ENCODE peak calls at places on chromosomes 7 and 10, in four cellular contexts. T is transverse colon, N is adrenal gland, A is sigmoid colon. D is an unnamed sample. For H3K9me3, the result is how much of the 10 kb centered on the place peaks cover.

GRCh38 chr7:132738254-132738653 is 162.0 kb upstream of the PLXNA4 start:
- DNase-seq in T (no peak), N (no peak), A (no peak), D (no peak)

GRCh38 chr10:31952066-31952465 is 23.4 kb upstream of the ARHGAP12 start:
- DNase-seq in T (no peak), N (no peak), A (no peak), D (no peak)

GRCh38 chr7:90788057-90788456 is 191.9 kb downstream of the CDK14 start:
- DNase-seq in T (no peak), N (no peak), A (no peak), D (no peak)

GRCh38 chr10:63376560-63377304 is 89.0 kb downstream of the JMJD1C start:
- DNase-seq in T (no peak), N (no peak), A (no peak), D (no peak)

GRCh38 chr10:131750973-131751826 is 149.6 kb upstream of the PPP2R2D start:
- DNase-seq in T (no peak), N (no peak), A (peak), D (no peak)

GRCh38 chr7:31816810-31817209 is 129.8 kb downstream of the PPP1R17 start:
- DNase-seq in T (no peak), N (no peak), A (no peak), D (no peak)

GRCh38 chr7:106367018-106367420 is 82.2 kb upstream of the NAMPT start:
- DNase-seq in T (no peak), N (no peak), A (no peak), D (no peak)

GRCh38 chr7:76403780-76404494 is 5.6 kb downstream of the SSC4D start:
- DNase-seq in T (peak), N (no peak), A (no peak), D (no peak)

GRCh38 chr7:94434031-94434430 is 39.3 kb downstream of the COL1A2 start:
- DNase-seq in T (no peak), N (no peak), A (no peak), D (no peak)

GRCh38 chr7:80876894-80877414 is 41.9 kb downstream of the SEMA3C start:
- DNase-seq in T (peak), N (no peak), A (no peak), D (no peak)

GRCh38 chr7:19060870-19061269 is 56.6 kb downstream of the TWIST1 start:
- DNase-seq in T (no peak), N (no peak), A (no peak), D (no peak)

GRCh38 chr7:2477447-2478386 is 1.5 kb upstream of the GRIFIN start:
- DNase-seq in T (peak), N (peak), A (no peak), D (peak)

GRCh38 chr7:80960228-80960627 is 41.4 kb upstream of the SEMA3C start:
- DNase-seq in T (no peak), N (no peak), A (no peak), D (no peak)

GRCh38 chr7:98357751-98358161 is 43.1 kb downstream of the BAIAP2L1 start:
- DNase-seq in T (peak), N (peak), A (no peak), D (no peak)

GRCh38 chr7:50988465-50988864 is 205.8 kb upstream of the GRB10 start:
- DNase-seq in T (no peak), N (no peak), A (no peak), D (no peak)

DNA sequence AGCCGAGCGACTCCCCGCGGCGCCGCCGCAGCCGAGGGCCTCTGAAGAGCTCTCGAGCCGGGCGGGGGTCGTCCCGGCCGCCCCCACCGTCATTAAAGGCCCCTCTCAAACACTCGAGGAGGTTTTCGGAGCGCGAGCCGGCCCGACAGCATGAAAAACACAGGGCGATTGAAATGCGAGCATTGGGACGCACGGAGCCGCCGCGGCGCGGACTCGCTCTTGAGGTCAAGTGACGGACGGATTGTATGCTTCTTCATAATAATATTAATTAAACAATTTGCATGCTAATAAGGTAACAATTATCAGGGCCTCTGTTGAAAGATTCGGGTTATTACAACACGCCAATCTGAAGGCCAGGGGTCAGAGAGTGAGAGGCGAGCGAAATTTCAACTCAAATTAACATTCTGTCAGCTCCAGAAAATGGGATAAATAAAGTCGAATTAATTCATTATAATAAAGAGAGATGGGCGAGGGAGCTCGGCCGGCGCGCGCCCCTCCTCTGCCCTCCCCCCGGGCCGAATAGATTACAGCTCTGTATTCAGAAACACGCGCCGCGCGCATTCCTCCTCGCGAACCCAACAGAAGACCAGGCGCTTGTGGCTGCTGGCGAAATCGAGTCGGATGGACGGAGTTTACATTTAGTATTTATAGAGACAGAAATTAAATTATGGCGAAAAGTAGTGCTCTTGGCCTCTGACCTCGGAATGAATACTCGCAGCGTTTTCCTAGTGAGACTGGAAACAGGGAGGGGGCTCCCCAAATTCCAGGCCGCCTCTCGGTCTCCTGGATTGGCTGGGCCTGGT is 2.1 kb upstream of the UNCX start:
- DNase-seq in T (no peak), N (no peak), A (no peak), D (no peak)
- TF ChIP-seq POLR2A in T (no peak), N (no peak), A (no peak), D (no peak)

GRCh38 chr7:63927261-63927660 is 71.4 kb upstream of the ZNF722 start:
- DNase-seq in T (no peak), N (no peak), A (no peak), D (no peak)

GRCh38 chr7:63925626-63926460 is 72.8 kb upstream of the ZNF722 start:
- DNase-seq in T (peak), N (peak), A (peak), D (peak)

GRCh38 chr7:63931985-63932577 is 66.6 kb upstream of the ZNF722 start:
- DNase-seq in T (no peak), N (no peak), A (no peak), D (no peak)

GRCh38 chr7:63925262-63925625 is 73.4 kb upstream of the ZNF722 start:
- DNase-seq in T (no peak), N (no peak), A (no peak), D (no peak)

GRCh38 chr7:63931057-63931600 is 67.5 kb upstream of the ZNF722 start:
- DNase-seq in T (no peak), N (no peak), A (no peak), D (no peak)
- H3K9me3 ChIP-seq in T (under half), N (under half), A (under half), D (under half)

DNA sequence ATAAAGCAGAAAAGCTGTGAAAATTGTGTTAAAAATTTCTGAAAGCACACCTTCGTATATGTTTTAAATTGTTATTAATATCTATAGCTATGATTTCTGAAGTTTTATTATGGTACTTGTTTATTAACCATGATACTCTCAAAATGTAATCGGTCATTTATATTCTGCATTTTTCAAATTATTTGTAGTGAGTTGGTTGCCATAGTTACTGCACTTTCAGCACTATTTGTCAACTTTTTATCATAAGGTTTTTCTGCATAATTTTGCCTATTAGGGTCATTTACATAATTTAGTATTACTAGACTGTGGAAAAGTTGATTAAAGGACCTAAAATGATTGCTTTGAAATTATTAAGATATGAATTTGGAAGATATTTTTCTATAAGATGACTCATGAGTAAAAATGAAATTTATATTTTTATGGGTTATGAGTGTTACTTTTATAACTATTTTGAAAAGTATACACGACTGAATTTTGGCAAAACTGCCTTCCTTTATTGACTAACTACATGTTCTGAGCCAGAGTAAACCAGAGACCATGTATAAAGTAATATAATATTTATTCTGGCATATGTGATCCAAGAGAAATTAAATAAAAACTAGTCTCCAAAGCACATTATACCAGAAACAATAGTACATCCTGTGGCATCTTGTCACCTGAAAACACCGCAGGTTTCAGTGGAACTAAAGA is 7.9 kb upstream of the AGR2 start:
- DNase-seq in T (no peak), N (no peak), A (no peak), D (no peak)
- TF ChIP-seq POLR2A in T (no peak), N (no peak), A (no peak), D (no peak)

DNA sequence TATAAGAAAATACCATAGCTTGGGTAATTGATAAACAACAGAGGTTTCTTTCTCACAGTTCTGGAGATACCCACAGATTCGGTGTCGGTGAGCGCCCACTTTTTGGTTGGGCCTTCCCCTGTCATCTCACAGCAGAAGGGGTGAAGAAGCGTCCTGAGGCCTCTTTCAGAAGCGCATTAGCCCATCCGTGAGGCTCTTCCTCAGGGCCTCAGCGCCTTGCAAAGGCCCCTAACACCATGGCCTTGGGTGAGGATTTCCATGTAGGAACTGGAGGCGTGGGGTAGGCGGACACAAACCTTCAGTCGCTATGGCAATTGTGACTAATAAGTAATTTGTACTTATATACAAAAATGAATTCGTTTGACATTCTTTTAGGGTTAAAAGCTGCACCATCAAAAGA is 316.0 kb downstream of the PTPRN2 start:
- DNase-seq in T (no peak), N (no peak), A (peak), D (no peak)
- H3K9me3 ChIP-seq in T (under half), N (under half), A (under half), D (under half)

GRCh38 chr10:124386186-124387077 is 32.3 kb downstream of the OAT start:
- DNase-seq in T (no peak), N (no peak), A (peak), D (no peak)

GRCh38 chr10:124384591-124385190 is 34.0 kb downstream of the OAT start:
- DNase-seq in T (no peak), N (no peak), A (peak), D (no peak)

GRCh38 chr10:124387078-124387874 is 31.4 kb downstream of the OAT start:
- DNase-seq in T (no peak), N (no peak), A (peak), D (no peak)

GRCh38 chr10:124384142-124384541 is 34.6 kb downstream of the OAT start:
- DNase-seq in T (no peak), N (no peak), A (peak), D (no peak)

GRCh38 chr10:124385627-124386185 is 33.0 kb downstream of the OAT start:
- DNase-seq in T (no peak), N (no peak), A (peak), D (no peak)
- TF ChIP-seq POLR2A in T (no peak), N (no peak), A (no peak), D (no peak)

GRCh38 chr10:133453516-133454203 is at the start of gene SCART1:
- DNase-seq in T (no peak), N (no peak), A (no peak), D (no peak)
- H3K9me3 ChIP-seq in T (under half), N (under half), A (under half), D (under half)

D was measured in tibial nerve.